ENCODE peak calls at places on chromosomes 7 and 10, in four cellular contexts. Z is aorta, J is heart left ventricle, T is heart right ventricle. A is an unnamed sample. For H3K4me1, the result is how much of the 10 kb centered on the place peaks cover.

GRCh38 chr10:19563424-19564141 is 252.6 kb upstream of the PLXDC2 start:
- ATAC-seq in T (no peak), Z (peak), J (no peak), A (no peak)

GRCh38 chr7:130006771-130007170 is 44.4 kb downstream of the ZC3HC1 start:
- ATAC-seq in Z (no peak), T (no peak), J (no peak), A (no peak)

GRCh38 chr10:46524471-46525176 is 31.8 kb downstream of the GPRIN2 start:
- ATAC-seq in J (no peak), Z (peak), T (peak), A (no peak)

GRCh38 chr10:98006266-98006665 is 24.2 kb downstream of the CRTAC1 start:
- ATAC-seq in Z (no peak), T (no peak), J (no peak), A (no peak)

GRCh38 chr10:5583525-5584175 is 58.9 kb downstream of the CALML3 start:
- ATAC-seq in Z (no peak), J (no peak), T (peak), A (peak)

GRCh38 chr10:13492493-13493180 is 36.2 kb downstream of the BEND7 start:
- ATAC-seq in J (no peak), T (no peak), Z (no peak), A (no peak)

GRCh38 chr7:33636359-33636758 is 269.0 kb upstream of the BMPER start:
- ATAC-seq in Z (no peak), T (no peak), J (no peak), A (no peak)

GRCh38 chr10:103612462-103613365 is 119.2 kb downstream of the NEURL1 start:
- ATAC-seq in J (no peak), T (no peak), Z (no peak), A (peak)

GRCh38 chr7:157610671-157611295 is 274.0 kb downstream of the DNAJB6 start:
- ATAC-seq in J (no peak), T (no peak), Z (no peak), A (no peak)

GRCh38 chr7:726854-727103 is 280 bp downstream of the DNAAF5 start:
- ATAC-seq in T (no peak), J (no peak), Z (no peak), A (peak)

GRCh38 chr10:6068422-6068821 is 6.3 kb upstream of the IL2RA start:
- ATAC-seq in T (no peak), Z (no peak), J (no peak), A (no peak)

GRCh38 chr10:6279540-6280267 is 77.0 kb downstream of the PFKFB3 start:
- ATAC-seq in T (no peak), J (no peak), Z (no peak), A (no peak)

GRCh38 chr10:73232887-73233286 is 14.2 kb downstream of the DNAJC9 start:
- ATAC-seq in Z (no peak), J (no peak), T (no peak), A (no peak)

GRCh38 chr10:129136866-129137415 is 330.1 kb upstream of the MGMT start:
- ATAC-seq in T (no peak), Z (no peak), J (no peak), A (no peak)

GRCh38 chr10:45000138-45000763 is 472 bp upstream of the ZNF22 start:
- ATAC-seq in J (peak), T (peak), Z (peak), A (peak)

GRCh38 chr10:45003432-45004000 is 2.8 kb downstream of the ZNF22 start:
- ATAC-seq in T (no peak), Z (no peak), J (no peak), A (no peak)

GRCh38 chr10:44998146-44998631 is 2.5 kb upstream of the ZNF22 start:
- ATAC-seq in J (no peak), T (no peak), Z (no peak), A (peak)

GRCh38 chr10:45001382-45002148 is 842 bp downstream of the ZNF22 start:
- ATAC-seq in T (peak), Z (peak), J (peak), A (peak)

DNA sequence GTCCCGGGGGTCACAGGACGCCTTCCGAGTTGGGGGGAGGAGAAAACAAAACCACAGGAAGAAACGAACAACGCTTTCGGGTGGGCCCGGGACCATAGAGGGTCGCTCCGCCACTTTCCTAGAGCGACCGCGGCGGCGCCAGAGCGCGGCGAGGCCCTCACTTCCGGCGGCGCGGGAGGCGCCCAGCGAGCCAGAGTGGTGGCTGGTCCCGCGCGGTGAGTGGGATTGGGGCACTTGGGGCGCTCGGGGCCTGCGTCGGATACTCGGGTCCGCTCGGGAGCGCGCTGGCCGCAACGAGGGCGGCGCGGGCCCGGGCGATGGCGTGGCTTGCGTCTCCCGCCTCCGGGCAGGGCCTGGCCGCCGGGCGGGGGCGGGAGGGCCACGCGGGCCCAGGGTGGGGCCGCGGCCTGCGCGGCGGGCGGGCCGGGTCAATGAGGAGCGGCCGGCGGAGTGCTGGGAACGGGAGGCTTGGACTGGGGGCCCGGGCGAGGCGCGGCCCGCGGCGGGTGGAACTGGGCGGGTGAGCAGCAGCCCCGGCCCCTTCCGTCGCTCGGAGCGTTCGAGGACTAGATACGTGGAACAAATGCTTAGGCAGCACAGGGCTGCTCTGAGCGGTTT is at the start of gene ZNF22:
- ATAC-seq in T (peak), J (peak), Z (peak), A (peak)
- H3K4me1 ChIP-seq in T (under half), J (under half), Z (under half), A (under half)

DNA sequence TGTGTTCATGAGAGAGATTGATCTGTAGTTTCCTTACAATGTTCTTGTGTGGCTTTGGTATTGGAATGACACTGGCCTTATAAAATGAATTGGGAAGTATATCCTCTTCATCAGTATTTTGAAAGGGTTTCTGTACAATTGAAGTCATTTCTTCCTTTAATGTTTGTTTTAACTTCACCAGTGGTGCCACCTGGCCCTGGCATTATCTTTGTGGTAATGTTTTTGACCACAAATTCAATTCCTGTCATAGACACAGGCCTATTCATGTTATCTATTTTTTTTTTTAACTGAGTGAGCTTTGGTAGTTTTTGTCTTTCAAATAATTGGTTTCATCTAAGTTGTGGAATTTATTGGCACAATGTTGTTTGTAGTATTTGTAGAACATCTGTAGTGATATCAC is 127.7 kb downstream of the CDK14 start:
- ATAC-seq in Z (no peak), T (no peak), J (no peak), A (no peak)
- H3K4me1 ChIP-seq in Z (under half), T (under half), J (under half), A (under half)

GRCh38 chr7:23001610-23002009 is 12.3 kb downstream of the HYCC1 start:
- ATAC-seq in T (no peak), Z (no peak), J (no peak), A (no peak)
- H3K4me1 ChIP-seq in T (under half), Z (under half), J (under half), A (under half)

GRCh38 chr7:47470567-47471357 is 111.1 kb downstream of the TNS3 start:
- ATAC-seq in Z (no peak), T (no peak), J (no peak), A (no peak)

GRCh38 chr7:47464266-47464665 is 117.6 kb downstream of the TNS3 start:
- ATAC-seq in T (no peak), Z (no peak), J (no peak), A (no peak)

GRCh38 chr7:47465191-47465590 is 116.7 kb downstream of the TNS3 start:
- ATAC-seq in J (peak), T (peak), Z (peak), A (no peak)

GRCh38 chr7:47471358-47471703 is 110.6 kb downstream of the TNS3 start:
- ATAC-seq in Z (no peak), T (no peak), J (no peak), A (no peak)

DNA sequence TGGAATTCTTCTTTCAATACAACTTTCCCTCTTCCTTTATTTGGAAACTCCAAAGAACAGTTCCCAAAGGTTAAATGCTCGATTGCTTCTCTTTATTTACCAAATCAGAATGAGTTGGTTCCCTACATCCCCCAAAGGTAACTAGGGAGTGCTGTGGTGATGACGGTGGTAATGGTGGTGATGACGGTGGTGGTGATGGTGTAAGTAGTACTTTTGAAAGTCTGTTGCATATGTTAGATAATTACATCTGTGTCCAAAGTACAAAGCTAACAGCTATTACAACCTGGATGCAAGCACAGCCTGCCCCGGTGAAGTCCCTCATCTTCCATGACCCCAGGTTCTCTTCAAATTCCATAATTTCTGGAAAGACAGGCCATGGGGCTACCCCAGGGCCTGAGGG is 115.1 kb downstream of the TNS3 start:
- ATAC-seq in T (no peak), J (no peak), Z (no peak), A (no peak)
- H3K4me1 ChIP-seq in T (under half), J (under half), Z (under half), A (under half)

GRCh38 chr10:11670311-11670825 is 58.9 kb upstream of the USP6NL start:
- ATAC-seq in T (no peak), J (no peak), Z (no peak), A (no peak)

GRCh38 chr10:11668847-11669610 is 57.6 kb upstream of the USP6NL start:
- ATAC-seq in J (no peak), Z (no peak), T (no peak), A (no peak)

GRCh38 chr10:11673346-11674330 is 62.2 kb upstream of the USP6NL start:
- ATAC-seq in J (no peak), Z (no peak), T (no peak), A (no peak)

GRCh38 chr10:11677480-11677879 is 64.7 kb upstream of the ECHDC3 start:
- ATAC-seq in Z (no peak), T (no peak), J (no peak), A (no peak)

DNA sequence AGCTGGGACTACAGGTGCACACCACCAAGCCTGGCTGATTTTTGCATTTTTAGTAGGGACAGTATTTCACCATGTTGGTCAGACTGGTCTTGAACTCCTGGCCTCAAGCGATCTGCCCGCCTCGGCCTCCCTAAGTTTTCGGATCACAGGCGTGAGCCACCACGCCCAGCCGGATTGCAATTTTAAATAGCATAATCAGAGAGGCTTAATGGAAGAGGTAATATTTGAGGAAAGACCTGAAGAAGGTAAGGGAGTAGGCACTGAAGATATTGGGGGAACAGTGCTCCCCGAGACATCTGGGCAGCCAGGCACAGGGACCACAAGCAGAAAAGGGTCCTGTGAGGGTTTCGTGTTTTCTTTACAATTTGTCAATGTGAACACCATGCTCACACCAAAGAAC is 61.4 kb upstream of the USP6NL start:
- ATAC-seq in Z (no peak), J (no peak), T (no peak), A (no peak)
- H3K4me1 ChIP-seq in Z (under half), J (under half), T (under half), A (under half)

GRCh38 chr10:112951349-112952281 is 1.6 kb downstream of the TCF7L2 start:
- ATAC-seq in J (no peak), Z (peak), T (peak), A (peak)

GRCh38 chr10:112950714-112951348 is 784 bp downstream of the TCF7L2 start:
- ATAC-seq in T (no peak), J (no peak), Z (no peak), A (no peak)

GRCh38 chr10:112953075-112953501 is 3.0 kb downstream of the TCF7L2 start:
- ATAC-seq in J (no peak), Z (no peak), T (no peak), A (no peak)

GRCh38 chr10:112953760-112954159 is 3.7 kb downstream of the TCF7L2 start:
- ATAC-seq in Z (no peak), T (no peak), J (no peak), A (no peak)

DNA sequence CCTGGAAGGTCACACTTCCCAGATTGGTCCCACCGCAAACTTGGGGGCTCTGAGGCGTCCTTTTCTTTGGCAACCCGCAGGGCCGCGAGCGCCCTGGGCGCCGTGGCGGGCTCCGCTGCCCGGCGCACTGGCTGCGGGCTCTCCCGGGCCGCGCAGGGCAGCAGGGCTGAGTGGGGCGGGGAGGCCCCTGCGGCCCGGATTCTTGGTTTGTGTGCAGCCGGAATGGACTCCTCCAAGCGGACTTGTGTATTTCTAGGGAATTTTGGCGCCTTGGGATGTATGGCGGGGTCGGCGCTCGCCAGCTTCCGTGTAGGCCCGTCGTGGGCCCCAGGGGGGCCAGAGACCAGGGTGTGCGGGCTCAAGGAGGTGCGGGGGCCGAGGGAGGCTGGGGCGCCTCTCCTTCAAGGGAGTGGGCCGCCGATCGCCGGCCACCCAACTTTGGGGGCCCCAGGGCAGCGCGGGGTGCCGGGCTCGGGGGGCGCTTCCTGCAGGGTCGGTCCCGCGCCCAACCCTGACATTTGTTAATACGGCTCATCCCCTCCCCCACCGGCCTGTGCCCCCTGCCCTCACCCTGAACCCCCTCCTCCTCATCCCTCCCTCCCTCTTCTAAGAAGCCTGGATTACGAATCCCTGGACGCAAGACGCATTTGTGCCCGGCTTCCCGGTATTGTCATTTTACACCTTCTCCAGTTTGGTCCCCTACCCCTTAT is 2.4 kb downstream of the TCF7L2 start:
- ATAC-seq in J (no peak), Z (peak), T (peak), A (peak)
- H3K4me1 ChIP-seq in J (under half), Z (under half), T (under half), A (under half)

GRCh38 chr10:80526742-80527141 is 11.0 kb upstream of the SH2D4B start:
- ATAC-seq in T (no peak), J (no peak), Z (no peak), A (no peak)
- H3K4me1 ChIP-seq in T (under half), J (under half), Z (under half), A (under half)

DNA sequence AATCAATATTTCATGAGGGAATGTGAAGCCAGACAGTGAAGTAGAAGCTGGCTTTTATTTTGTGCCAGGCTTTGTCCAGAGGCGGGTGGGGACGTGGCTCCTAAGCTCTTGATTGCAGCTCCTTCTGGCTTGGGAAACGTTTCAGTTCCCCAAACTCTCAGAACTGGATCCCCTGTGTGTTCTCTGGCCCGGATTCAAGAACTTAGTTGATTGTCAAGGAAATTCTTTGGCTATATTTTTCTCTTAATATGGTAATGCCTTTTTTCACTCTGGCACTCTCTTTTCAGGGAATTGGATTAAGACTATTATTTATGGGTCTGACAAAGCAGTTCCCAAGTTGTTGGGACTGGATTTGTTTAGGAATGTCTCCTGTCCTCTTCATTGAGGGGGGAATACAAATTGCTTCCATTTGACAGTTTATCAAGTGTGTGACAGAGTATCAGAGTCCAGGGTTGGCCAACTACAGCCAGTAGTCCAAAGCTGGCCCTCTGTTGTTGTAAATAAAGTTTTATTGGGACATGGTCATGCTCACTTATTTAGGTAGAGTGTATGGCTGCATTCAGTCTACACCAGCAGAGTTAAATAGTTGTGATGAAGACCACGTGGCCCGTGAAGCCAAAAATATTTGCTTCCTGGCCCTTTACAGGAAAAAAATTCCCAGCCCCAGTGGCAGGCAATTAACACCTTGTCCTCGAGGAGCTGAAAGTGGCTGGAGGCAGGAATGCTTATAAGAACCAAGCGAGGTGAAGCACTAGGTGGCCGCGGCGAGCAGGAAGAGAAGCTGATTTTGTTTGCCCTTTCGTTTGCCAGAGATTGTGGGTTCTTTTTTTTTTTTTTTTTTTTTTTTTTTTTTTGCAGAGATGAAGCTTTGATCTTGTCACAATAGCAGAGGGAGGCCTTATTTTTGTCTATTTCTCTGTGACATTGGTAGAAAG is 34.3 kb downstream of the HTRA1 start:
- ATAC-seq in J (no peak), Z (peak), T (no peak), A (peak)
- H3K4me1 ChIP-seq in J (under half), Z (under half), T (under half), A (under half)

DNA sequence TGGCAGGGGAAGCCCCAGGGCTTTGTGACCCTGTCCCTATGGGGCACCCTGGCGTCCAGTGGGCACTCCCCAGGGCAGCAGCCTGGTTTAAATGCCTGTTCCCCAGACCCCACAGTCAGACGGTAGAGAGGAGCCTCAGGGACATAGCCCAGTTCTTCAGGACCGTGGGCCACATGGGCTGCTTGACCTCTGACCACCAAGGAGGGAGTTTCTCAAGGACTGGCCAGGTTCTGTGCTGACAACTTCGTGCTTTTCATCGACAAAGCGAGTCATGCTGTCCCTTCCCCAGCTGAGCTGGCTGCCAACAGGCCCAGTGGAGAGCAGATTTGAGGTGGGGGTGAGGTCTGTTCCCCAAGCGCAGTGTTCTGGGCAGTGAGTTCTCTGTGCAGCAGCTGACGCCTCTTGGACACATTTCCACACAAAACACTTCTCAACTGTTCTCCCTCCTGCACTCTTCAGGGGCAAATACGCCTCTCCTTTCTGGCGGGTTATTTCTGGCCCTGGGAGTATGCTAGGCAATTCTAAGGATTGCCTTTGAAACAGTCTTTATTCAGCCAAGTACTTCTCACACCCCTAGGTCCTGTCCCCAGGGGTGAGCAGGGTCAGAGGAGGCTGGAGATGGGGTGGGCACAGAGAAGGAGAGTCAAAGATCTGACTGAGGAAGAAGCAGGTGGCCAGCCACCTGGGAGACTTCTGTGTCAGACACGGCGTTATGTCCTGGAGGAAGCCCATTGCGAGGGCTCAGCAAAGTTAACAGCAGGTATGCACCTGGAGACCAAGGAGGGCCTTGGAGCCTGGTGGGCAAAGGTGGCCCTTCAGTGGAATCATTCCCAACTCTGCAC is 57.3 kb upstream of the CAMK2B start:
- ATAC-seq in T (peak), J (peak), Z (no peak), A (no peak)
- H3K4me1 ChIP-seq in T (under half), J (under half), Z (under half), A (under half)

A was measured in gastroesophageal sphincter.